ENCODE peak calls at places on chromosomes 1 and 21, in nine cellular contexts. B is heart left ventricle, J is HCT116, W is esophagus squamous epithelium, S is breast epithelium, K is tibial nerve, N is endothelial cell of umbilical vein, G is adrenal gland, X is Peyer's patch. O is an unnamed sample.

GRCh38 chr1:165234149-165234548 is 122.4 kb downstream of the LMX1A start:
- DNase-seq in B (no peak), J (no peak), W (no peak), S (no peak), K (no peak), N (no peak), G (no peak), X (no peak), O (no peak)

GRCh38 chr1:7255303-7256058 is 470.2 kb downstream of the CAMTA1 start:
- DNase-seq in B (no peak), J (no peak), W (no peak), S (no peak), K (no peak), N (no peak), G (no peak), X (no peak), O (no peak)

GRCh38 chr21:35096959-35097358 is 47.9 kb upstream of the RUNX1 start:
- DNase-seq in B (no peak), J (no peak), W (no peak), S (no peak), K (no peak), N (no peak), G (no peak), X (no peak), O (no peak)

GRCh38 chr1:229379901-229380300 is 37.1 kb upstream of the CCSAP start:
- DNase-seq in B (no peak), J (no peak), W (no peak), S (no peak), K (no peak), N (no peak), G (no peak), X (no peak), O (no peak)

GRCh38 chr1:159854693-159855192 is 7.7 kb downstream of the VSIG8 start:
- DNase-seq in B (peak; percentile 94), J (peak; percentile 54), W (peak; percentile 35), S (peak; percentile 67), K (peak; percentile 60), N (peak; percentile 78), G (peak; percentile 88), X (peak; percentile 63), O (peak; percentile 70)

GRCh38 chr1:56816264-56816663 is 2.9 kb downstream of the FYB2 start:
- DNase-seq in B (no peak), J (no peak), W (no peak), S (no peak), K (no peak), N (no peak), G (no peak), X (no peak), O (no peak)

GRCh38 chr1:77347646-77348045 is 65.8 kb downstream of the AK5 start:
- DNase-seq in B (no peak), J (peak; percentile 4), W (no peak), S (no peak), K (no peak), N (peak; percentile 13), G (no peak), X (no peak), O (no peak)

GRCh38 chr1:20158358-20159070 is 19.4 kb downstream of the PLA2G2F start:
- DNase-seq in B (no peak), J (no peak), W (no peak), S (no peak), K (no peak), N (no peak), G (no peak), X (no peak), O (no peak)

GRCh38 chr1:172176206-172176605 is 244.3 kb upstream of the C1orf105 start:
- DNase-seq in B (no peak), J (no peak), W (no peak), S (no peak), K (no peak), N (no peak), G (no peak), X (no peak), O (no peak)

GRCh38 chr1:182718311-182718710 is 33.9 kb upstream of the RGS8 start:
- DNase-seq in B (no peak), J (no peak), W (no peak), S (no peak), K (no peak), N (no peak), G (no peak), X (no peak), O (no peak)

GRCh38 chr1:3631865-3632264 is 7.0 kb downstream of the TPRG1L start:
- DNase-seq in B (peak; percentile 4), J (no peak), W (no peak), S (no peak), K (no peak), N (no peak), G (no peak), X (no peak), O (no peak)
- H3K36me3 ChIP-seq in B (peaks cover 99% of the 10 kb centered on the region), J (peaks cover 19% of the 10 kb centered on the region), W (peaks cover 26% of the 10 kb centered on the region), S (peaks cover 7% of the 10 kb centered on the region), K (peaks cover 2% of the 10 kb centered on the region), N (no peaks in the 10 kb centered on the region), G (no peaks in the 10 kb centered on the region), X (no peaks in the 10 kb centered on the region), O (peaks cover 19% of the 10 kb centered on the region)

DNA sequence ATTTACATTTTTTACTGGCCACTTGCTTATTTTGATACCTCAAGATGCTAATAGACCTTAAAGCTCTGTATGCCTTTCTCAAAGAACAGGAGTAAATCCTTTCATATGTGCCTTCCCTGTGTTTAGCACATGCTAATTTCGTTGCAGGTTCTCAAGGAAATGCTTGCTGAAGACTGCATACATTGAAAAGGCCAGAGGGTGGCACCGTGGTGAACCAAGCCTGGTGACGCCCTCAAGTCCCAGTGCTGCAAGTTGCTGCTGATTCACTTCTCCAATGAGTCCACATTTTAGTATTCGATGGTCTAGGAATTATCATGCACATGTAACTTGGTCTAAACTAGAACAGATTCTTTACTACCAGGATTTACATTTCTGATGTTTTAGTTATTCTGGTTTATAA is 94.1 kb downstream of the CLDN17 start:
- DNase-seq in B (no peak), J (no peak), W (no peak), S (no peak), K (no peak), N (no peak), G (no peak), X (no peak), O (no peak)
- TF ChIP-seq CTCF in B (peak; percentile 31), J (no peak), W (peak; percentile 47), S (no peak), K (no peak), N (no peak), G (no peak), X (peak; percentile 48), O (no peak)

GRCh38 chr1:21937372-21938121 is 437 bp upstream of the HSPG2 start:
- DNase-seq in B (peak; percentile 93), J (peak; percentile 60), W (no peak), S (peak; percentile 82), K (peak; percentile 75), N (peak; percentile 82), G (peak; percentile 79), X (peak; percentile 71), O (peak; percentile 87)
- TF ChIP-seq POLR2A in B (no peak), J (no peak), W (no peak), S (no peak), K (peak; percentile 46), N (no peak), G (peak; percentile 29), X (no peak), O (peak; percentile 52)

DNA sequence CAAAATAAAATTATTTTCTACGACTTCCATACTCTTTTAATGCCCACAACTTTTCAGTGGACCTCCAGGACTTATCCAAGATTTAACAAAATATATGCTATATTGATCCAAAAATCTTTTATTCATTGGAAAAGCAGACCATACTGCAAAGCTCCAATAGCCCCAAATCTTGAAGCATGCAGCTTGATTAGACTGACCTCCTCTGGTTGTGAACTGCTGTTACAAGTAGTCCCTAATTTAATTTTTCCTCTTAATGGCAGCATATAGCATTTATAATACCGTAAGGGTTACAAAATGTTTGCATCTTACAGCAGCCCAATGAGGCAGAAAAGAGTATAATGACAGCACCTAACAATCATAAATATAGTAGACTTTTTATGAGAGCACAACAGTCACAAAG is 49.8 kb downstream of the TPR start:
- DNase-seq in B (no peak), J (peak; percentile 2), W (no peak), S (no peak), K (no peak), N (peak; percentile 31), G (no peak), X (no peak), O (no peak)
- H3K36me3 ChIP-seq in B (peaks cover 95% of the 10 kb centered on the region), J (peaks cover 62% of the 10 kb centered on the region), W (peaks cover 16% of the 10 kb centered on the region), S (peaks cover 6% of the 10 kb centered on the region), K (peaks cover 6% of the 10 kb centered on the region), N (peaks cover 36% of the 10 kb centered on the region), G (no peaks in the 10 kb centered on the region), X (no peaks in the 10 kb centered on the region), O (peaks cover 82% of the 10 kb centered on the region)

DNA sequence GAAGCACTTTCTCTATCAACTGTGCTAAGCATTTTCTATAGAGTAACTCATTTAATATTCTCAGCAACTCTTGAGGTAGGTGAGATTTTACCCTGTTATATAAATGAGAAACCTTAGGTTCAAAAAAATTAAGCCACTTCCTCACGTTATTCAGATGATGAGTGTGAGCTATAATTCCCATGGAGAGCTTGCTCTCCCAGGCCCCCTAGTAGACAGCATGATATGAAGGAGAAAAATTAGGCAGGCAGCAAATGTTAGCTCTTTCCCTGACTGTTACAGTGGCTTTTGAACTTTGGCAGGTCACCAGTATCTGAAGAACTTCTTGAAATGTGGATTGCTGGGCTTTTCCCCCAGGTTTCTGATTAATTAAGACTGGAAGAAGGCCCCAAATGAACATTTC is 753.1 kb downstream of the NCAM2 start:
- DNase-seq in B (no peak), J (no peak), W (no peak), S (no peak), K (no peak), N (no peak), G (no peak), X (no peak), O (no peak)
- TF ChIP-seq CTCF in B (no peak), J (no peak), W (no peak), S (no peak), K (peak; percentile 61), N (no peak), G (no peak), X (no peak), O (no peak)

DNA sequence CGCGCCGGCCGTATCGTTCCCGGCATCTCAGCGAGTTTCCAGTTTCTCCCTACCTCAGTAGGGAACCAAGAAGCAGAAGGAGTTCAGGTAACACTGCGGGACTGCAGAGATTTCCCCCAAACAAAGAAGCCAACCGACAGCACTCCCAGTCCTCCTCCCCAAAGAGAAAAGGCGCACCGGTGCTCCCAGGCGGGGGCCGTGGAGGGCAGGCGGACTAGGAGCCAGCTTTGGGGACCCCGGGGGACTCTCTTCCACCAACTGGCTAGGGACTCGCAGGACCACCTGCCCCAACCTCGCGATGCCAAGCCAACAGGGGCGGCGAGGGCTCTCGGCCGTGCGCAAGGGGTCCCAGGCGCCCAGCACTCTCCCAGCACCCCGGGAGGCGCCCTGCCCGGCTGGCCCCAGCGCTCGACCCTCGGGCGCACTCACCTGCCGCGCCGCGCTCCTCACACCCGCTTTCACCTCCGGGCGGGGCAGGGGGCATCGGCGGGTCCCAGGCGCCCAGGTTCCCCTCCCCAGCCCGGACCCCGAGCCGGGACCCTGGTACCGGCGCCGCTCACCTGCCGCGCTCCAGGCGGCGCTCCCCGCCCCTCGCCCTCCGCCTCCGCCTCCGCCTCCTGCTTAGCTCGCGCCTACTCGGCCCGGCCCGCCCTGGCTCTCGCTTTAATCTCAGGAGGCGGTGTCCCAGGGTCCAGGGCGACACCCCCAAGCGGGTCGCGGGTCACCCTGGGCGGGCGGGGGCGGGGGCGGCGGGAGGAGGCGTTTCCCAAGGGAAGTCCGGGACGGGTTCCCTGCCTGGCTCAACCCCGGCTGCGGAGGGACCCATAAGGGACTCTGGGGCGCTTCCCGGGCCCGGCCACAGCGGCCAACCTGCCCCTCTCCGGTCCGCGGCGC is at the start of gene TMPRSS2:
- DNase-seq in B (no peak), J (no peak), W (no peak), S (peak; percentile 42), K (no peak), N (no peak), G (no peak), X (no peak), O (peak; percentile 93)
- TF ChIP-seq POLR2A in B (no peak), J (no peak), W (no peak), S (peak; percentile 22), K (no peak), N (no peak), G (no peak), X (peak; percentile 93), O (peak; percentile 72)